ENCODE peak calls at places on chromosome 2, in six cellular contexts. H is lower lobe of right lung; J is GM13977; I is nephron progenitor cell; U is astrocyte of the spinal cord; A is activated gamma-delta T cell treated with anti-CD3 and anti-CD28 coated beads, Interleukin-2, amount 50 U/mL, for 16 hours. C is an unnamed sample.

GRCh38 chr2:68454719-68455118 is 12.4 kb downstream of the FBXO48 start:
- DNase-seq in I (no peak), A (no peak), H (no peak), U (no peak), J (no peak), C (no peak)

GRCh38 chr2:159703491-159703890 is 8.8 kb upstream of the MARCHF7 start:
- DNase-seq in I (no peak), J (no peak), U (no peak), A (no peak), H (no peak), C (no peak)

GRCh38 chr2:39584283-39584972 is 81.3 kb upstream of the TMEM178A start:
- DNase-seq in H (no peak), A (no peak), I (no peak), J (no peak), U (peak), C (no peak)

GRCh38 chr2:142876423-142876822 is 1.0 kb upstream of the KYNU start:
- DNase-seq in J (no peak), A (no peak), I (no peak), U (no peak), H (no peak), C (no peak)

GRCh38 chr2:217849154-217849553 is 153.6 kb downstream of the TNS1 start:
- DNase-seq in J (no peak), A (no peak), I (no peak), U (no peak), H (no peak), C (no peak)

GRCh38 chr2:63055510-63056308 is 5.1 kb downstream of the OTX1 start:
- DNase-seq in H (no peak), J (peak), I (peak), U (no peak), A (no peak), C (no peak)

GRCh38 chr2:232137346-232137745 is 175.8 kb downstream of the DIS3L2 start:
- DNase-seq in J (no peak), H (no peak), A (no peak), I (no peak), U (no peak), C (no peak)

GRCh38 chr2:233163486-233164103 is 87.9 kb upstream of the ATG16L1 start:
- DNase-seq in A (no peak), I (no peak), J (no peak), H (no peak), U (peak), C (no peak)

GRCh38 chr2:44745460-44745859 is 196.0 kb upstream of the SIX3 start:
- DNase-seq in H (no peak), U (no peak), J (no peak), I (no peak), A (no peak), C (no peak)

GRCh38 chr2:168889635-168890005 is 610 bp downstream of the SPC25 start:
- DNase-seq in A (no peak), U (no peak), H (no peak), I (no peak), J (no peak), C (no peak)

GRCh38 chr2:174663572-174663971 is 66.0 kb upstream of the WIPF1 start:
- DNase-seq in I (no peak), U (peak), J (no peak), A (no peak), H (no peak), C (no peak)

GRCh38 chr2:20108655-20109396 is 57.4 kb upstream of the LAPTM4A start:
- DNase-seq in A (no peak), J (no peak), U (no peak), I (no peak), H (no peak), C (no peak)

GRCh38 chr2:86185517-86186212 is 9.6 kb downstream of the IMMT start:
- DNase-seq in J (no peak), A (no peak), U (no peak), I (no peak), H (no peak), C (no peak)

GRCh38 chr2:5981241-5982055 is 289.3 kb downstream of the SOX11 start:
- DNase-seq in H (no peak), A (no peak), I (peak), U (peak), J (no peak), C (no peak)

C was measured in iPS DF 19.7.